ENCODE peak calls at places on chromosome 14, in eight cellular contexts. Z, D, R, M, N, W, B and P are unnamed samples.

GRCh38 chr14:40784860-40785259 is 821.8 kb upstream of the LRFN5 start:
- DNase-seq in D (no peak), B (no peak), R (no peak), M (no peak), W (no peak), N (no peak), Z (no peak), P (no peak)

GRCh38 chr14:20787025-20787424 is 6.0 kb downstream of the RNASE6 start:
- DNase-seq in B (no peak), W (no peak), D (no peak), N (no peak), R (no peak), M (no peak), Z (no peak), P (no peak)

GRCh38 chr14:35932659-35933159 is 106.6 kb downstream of the BRMS1L start:
- DNase-seq in W (no peak), Z (peak; percentile 21), M (no peak), D (no peak), R (no peak), N (peak; percentile 23), B (peak; percentile 31), P (peak; percentile 33)

GRCh38 chr14:85122690-85123089 is 407.3 kb upstream of the FLRT2 start:
- DNase-seq in B (no peak), W (no peak), Z (no peak), M (no peak), N (no peak), D (no peak), R (no peak), P (no peak)

GRCh38 chr14:89465894-89466293 is 48.9 kb upstream of the FOXN3 start:
- DNase-seq in B (no peak), R (no peak), M (no peak), N (no peak), W (peak; percentile 33), Z (no peak), D (no peak), P (no peak)

GRCh38 chr14:51095854-51096823 is 1.2 kb upstream of the TRIM9 start:
- DNase-seq in D (no peak), M (no peak), Z (no peak), N (no peak), R (no peak), B (no peak), W (no peak), P (no peak)

GRCh38 chr14:56379956-56380355 is 199.6 kb upstream of the TMEM260 start:
- DNase-seq in Z (no peak), N (no peak), W (no peak), M (no peak), R (no peak), B (no peak), D (no peak), P (no peak)

GRCh38 chr14:73723411-73723798 is 9.2 kb upstream of the PNMA1 start:
- DNase-seq in B (no peak), N (no peak), Z (no peak), M (no peak), W (no peak), R (no peak), D (no peak), P (no peak)

GRCh38 chr14:20477211-20477876 is 8.1 kb downstream of the PNP start:
- DNase-seq in W (no peak), N (no peak), Z (no peak), D (no peak), B (no peak), M (peak; percentile 7), R (peak; percentile 22), P (no peak)